ENCODE peak calls at places on chromosomes 1 and 21, in four cellular contexts. One of them, this sample, is unnamed.

GRCh38 chr1:119040489-119040888 is 52.3 kb upstream of the TBX15 start:
- DNase-seq in stimulated activated naive CD4-positive, alpha-beta T cell: no peak
- DNase-seq in skeletal muscle cell: no peak
- DNase-seq in NK-92 treated with Interleukin-12 subunit alpha and Interleukin-12 subunit beta, amount 100 ng/mL, for 24 hours: no peak
- DNase-seq in this sample: peak; percentile 46

GRCh38 chr1:189212606-189213005 is 1265.1 kb downstream of the BRINP3 start:
- DNase-seq in stimulated activated naive CD4-positive, alpha-beta T cell: no peak
- DNase-seq in skeletal muscle cell: no peak
- DNase-seq in NK-92 treated with Interleukin-12 subunit alpha and Interleukin-12 subunit beta, amount 100 ng/mL, for 24 hours: no peak
- DNase-seq in this sample: no peak

GRCh38 chr1:1610796-1611597 is 4.3 kb upstream of the MIB2 start:
- DNase-seq in stimulated activated naive CD4-positive, alpha-beta T cell: no peak
- DNase-seq in skeletal muscle cell: no peak
- DNase-seq in NK-92 treated with Interleukin-12 subunit alpha and Interleukin-12 subunit beta, amount 100 ng/mL, for 24 hours: no peak
- DNase-seq in this sample: peak; percentile 61

GRCh38 chr1:181219938-181220337 is 131.4 kb downstream of the IER5 start:
- DNase-seq in stimulated activated naive CD4-positive, alpha-beta T cell: no peak
- DNase-seq in skeletal muscle cell: no peak
- DNase-seq in NK-92 treated with Interleukin-12 subunit alpha and Interleukin-12 subunit beta, amount 100 ng/mL, for 24 hours: no peak
- DNase-seq in this sample: peak; percentile 52

GRCh38 chr1:87279201-87279860 is 49.3 kb upstream of the LMO4 start:
- DNase-seq in stimulated activated naive CD4-positive, alpha-beta T cell: no peak
- DNase-seq in skeletal muscle cell: peak; percentile 81
- DNase-seq in NK-92 treated with Interleukin-12 subunit alpha and Interleukin-12 subunit beta, amount 100 ng/mL, for 24 hours: peak; percentile 52
- DNase-seq in this sample: peak; percentile 83

GRCh38 chr1:54488831-54489626 is 59.0 kb upstream of the ACOT11 start:
- DNase-seq in stimulated activated naive CD4-positive, alpha-beta T cell: peak; percentile 80
- DNase-seq in skeletal muscle cell: peak; percentile 33
- DNase-seq in NK-92 treated with Interleukin-12 subunit alpha and Interleukin-12 subunit beta, amount 100 ng/mL, for 24 hours: peak; percentile 55
- DNase-seq in this sample: peak; percentile 86

GRCh38 chr1:51568231-51568935 is 48.5 kb upstream of the OSBPL9 start:
- DNase-seq in stimulated activated naive CD4-positive, alpha-beta T cell: no peak
- DNase-seq in skeletal muscle cell: no peak
- DNase-seq in NK-92 treated with Interleukin-12 subunit alpha and Interleukin-12 subunit beta, amount 100 ng/mL, for 24 hours: no peak
- DNase-seq in this sample: peak; percentile 27

GRCh38 chr1:22680736-22681135 is 27.7 kb downstream of the C1QB start:
- DNase-seq in stimulated activated naive CD4-positive, alpha-beta T cell: no peak
- DNase-seq in skeletal muscle cell: no peak
- DNase-seq in NK-92 treated with Interleukin-12 subunit alpha and Interleukin-12 subunit beta, amount 100 ng/mL, for 24 hours: no peak
- DNase-seq in this sample: no peak

GRCh38 chr21:44884059-44884458 is 10.6 kb upstream of the PTTG1IP start:
- DNase-seq in stimulated activated naive CD4-positive, alpha-beta T cell: no peak
- DNase-seq in skeletal muscle cell: no peak
- DNase-seq in NK-92 treated with Interleukin-12 subunit alpha and Interleukin-12 subunit beta, amount 100 ng/mL, for 24 hours: no peak
- DNase-seq in this sample: no peak

GRCh38 chr1:15017105-15017504 is 136.4 kb upstream of the TMEM51 start:
- DNase-seq in stimulated activated naive CD4-positive, alpha-beta T cell: no peak
- DNase-seq in skeletal muscle cell: no peak
- DNase-seq in NK-92 treated with Interleukin-12 subunit alpha and Interleukin-12 subunit beta, amount 100 ng/mL, for 24 hours: no peak
- DNase-seq in this sample: no peak

GRCh38 chr1:59556802-59557548 is 257.8 kb upstream of the HOOK1 start:
- DNase-seq in stimulated activated naive CD4-positive, alpha-beta T cell: no peak
- DNase-seq in skeletal muscle cell: no peak
- DNase-seq in NK-92 treated with Interleukin-12 subunit alpha and Interleukin-12 subunit beta, amount 100 ng/mL, for 24 hours: no peak
- DNase-seq in this sample: no peak